ENCODE peak calls at places on chromosome 22, in four cellular contexts. One of them, this sample, is unnamed. For H3K4me1, the result is how much of the 10 kb centered on the place peaks cover.

GRCh38 chr22:22752556-22753477 is 108.4 kb downstream of the GGTLC2 start:
- DNase-seq in fibroblast of lung: peak
- DNase-seq in H9: no peak
- DNase-seq in tibial artery: peak
- DNase-seq in this sample: no peak

GRCh38 chr22:41782316-41782715 is 18.2 kb upstream of the CCDC134 start:
- DNase-seq in fibroblast of lung: no peak
- DNase-seq in tibial artery: no peak
- DNase-seq in H9: no peak
- DNase-seq in this sample: no peak

GRCh38 chr22:30026751-30027150 is 53.5 kb upstream of the HORMAD2 start:
- DNase-seq in fibroblast of lung: no peak
- DNase-seq in H9: no peak
- DNase-seq in tibial artery: no peak
- DNase-seq in this sample: no peak

GRCh38 chr22:29988719-29989118 is 91.5 kb upstream of the HORMAD2 start:
- DNase-seq in H9: no peak
- DNase-seq in tibial artery: no peak
- DNase-seq in fibroblast of lung: peak
- DNase-seq in this sample: no peak

GRCh38 chr22:45090364-45090960 is 73.3 kb upstream of the NUP50 start:
- DNase-seq in H9: peak
- DNase-seq in tibial artery: no peak
- DNase-seq in fibroblast of lung: peak
- DNase-seq in this sample: no peak

GRCh38 chr22:19868773-19869471 is 14.2 kb upstream of the GNB1L start:
- DNase-seq in fibroblast of lung: no peak
- DNase-seq in tibial artery: peak
- DNase-seq in H9: peak
- DNase-seq in this sample: no peak

GRCh38 chr22:36409911-36410756 is 22.4 kb upstream of the MYH9 start:
- DNase-seq in H9: peak
- DNase-seq in fibroblast of lung: peak
- DNase-seq in tibial artery: peak
- DNase-seq in this sample: peak

GRCh38 chr22:43883719-43884415 is 7.9 kb downstream of the PNPLA5 start:
- DNase-seq in fibroblast of lung: no peak
- DNase-seq in H9: peak
- DNase-seq in tibial artery: no peak
- DNase-seq in this sample: no peak

GRCh38 chr22:32487021-32487420 is 12.4 kb downstream of the FBXO7 start:
- DNase-seq in fibroblast of lung: peak
- DNase-seq in tibial artery: no peak
- DNase-seq in H9: no peak
- DNase-seq in this sample: no peak

GRCh38 chr22:37284807-37285355 is 2.6 kb downstream of the CYTH4 start:
- DNase-seq in tibial artery: peak
- DNase-seq in H9: no peak
- DNase-seq in fibroblast of lung: no peak
- DNase-seq in this sample: no peak

DNA sequence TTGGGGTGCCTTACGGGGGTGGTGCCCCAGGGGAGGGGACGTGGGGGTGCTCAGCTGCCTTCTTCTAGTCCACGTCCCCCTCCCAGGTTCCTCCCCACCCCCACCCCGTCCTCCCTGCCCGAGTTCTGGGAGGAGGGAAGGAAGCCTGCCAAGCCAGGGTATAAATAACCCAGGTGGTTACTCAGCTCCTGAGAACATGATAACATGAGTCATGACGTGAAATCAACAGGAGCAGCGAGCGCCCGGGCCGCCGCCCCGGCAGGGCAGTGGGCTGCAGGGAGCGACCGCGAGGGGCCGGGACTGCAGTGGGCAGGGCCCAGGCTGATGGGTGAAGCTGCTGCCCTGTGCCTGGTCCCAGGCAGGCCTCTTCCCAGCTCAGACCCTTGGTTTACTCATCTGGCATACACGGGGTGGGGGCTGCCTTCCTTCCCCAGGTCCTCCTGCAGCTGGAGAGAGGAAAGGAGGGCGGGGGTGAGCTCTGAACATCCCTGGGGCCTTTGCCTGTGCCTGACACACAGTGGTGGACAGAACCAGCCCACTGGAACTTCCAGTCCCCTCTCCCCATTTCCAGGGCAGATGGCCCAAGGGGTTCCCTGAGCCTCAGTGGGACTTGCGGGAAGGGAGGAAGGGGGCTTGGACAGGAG is 8.8 kb upstream of the PDGFB start:
- DNase-seq in fibroblast of lung: peak
- DNase-seq in tibial artery: peak
- DNase-seq in H9: no peak
- DNase-seq in this sample: peak
- H3K4me1 ChIP-seq in fibroblast of lung: under half
- H3K4me1 ChIP-seq in tibial artery: under half
- H3K4me1 ChIP-seq in H9: under half
- H3K4me1 ChIP-seq in this sample: under half

GRCh38 chr22:46092646-46093410 is 57.5 kb upstream of the PPARA start:
- DNase-seq in H9: no peak
- DNase-seq in tibial artery: no peak
- DNase-seq in fibroblast of lung: no peak
- DNase-seq in this sample: no peak

GRCh38 chr22:46096051-46096450 is 54.3 kb upstream of the PPARA start:
- DNase-seq in fibroblast of lung: no peak
- DNase-seq in tibial artery: no peak
- DNase-seq in H9: no peak
- DNase-seq in this sample: no peak

GRCh38 chr22:46094676-46095075 is 55.6 kb upstream of the PPARA start:
- DNase-seq in tibial artery: no peak
- DNase-seq in fibroblast of lung: no peak
- DNase-seq in H9: no peak
- DNase-seq in this sample: no peak

GRCh38 chr22:46092011-46092410 is 58.3 kb upstream of the PPARA start:
- DNase-seq in tibial artery: no peak
- DNase-seq in fibroblast of lung: no peak
- DNase-seq in H9: no peak
- DNase-seq in this sample: no peak

GRCh38 chr22:46093796-46094195 is 56.5 kb upstream of the PPARA start:
- DNase-seq in tibial artery: no peak
- DNase-seq in H9: no peak
- DNase-seq in fibroblast of lung: no peak
- DNase-seq in this sample: no peak
- H3K4me1 ChIP-seq in tibial artery: under half
- H3K4me1 ChIP-seq in H9: under half
- H3K4me1 ChIP-seq in fibroblast of lung: half or more
- H3K4me1 ChIP-seq in this sample: half or more

GRCh38 chr22:24423519-24424000 is 3.8 kb upstream of the ADORA2A start:
- DNase-seq in fibroblast of lung: no peak
- DNase-seq in H9: peak
- DNase-seq in tibial artery: no peak
- DNase-seq in this sample: no peak
- H3K4me1 ChIP-seq in fibroblast of lung: under half
- H3K4me1 ChIP-seq in H9: under half
- H3K4me1 ChIP-seq in tibial artery: under half
- H3K4me1 ChIP-seq in this sample: under half

DNA sequence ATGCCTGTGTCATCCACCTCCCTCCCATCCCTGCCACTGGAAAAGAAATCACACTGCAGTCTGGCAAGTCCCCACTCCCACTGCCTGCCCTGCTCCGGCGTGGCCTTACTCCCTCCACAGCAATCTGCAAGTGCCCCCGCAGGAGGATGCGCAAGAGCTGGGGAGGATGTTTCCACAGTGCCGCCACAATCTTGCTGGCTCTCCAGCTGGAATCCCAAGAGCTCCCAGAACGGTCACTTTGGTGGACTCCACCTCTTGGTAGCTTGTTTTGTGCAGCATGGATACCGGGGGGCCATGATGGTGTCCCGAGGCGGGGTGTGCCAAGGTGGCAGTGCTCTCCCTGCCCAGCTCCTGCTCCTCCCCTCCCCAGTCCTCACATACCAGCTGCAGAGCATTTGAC is 76.3 kb downstream of the MICAL3 start:
- DNase-seq in H9: no peak
- DNase-seq in fibroblast of lung: no peak
- DNase-seq in tibial artery: no peak
- DNase-seq in this sample: no peak
- H3K4me1 ChIP-seq in H9: under half
- H3K4me1 ChIP-seq in fibroblast of lung: under half
- H3K4me1 ChIP-seq in tibial artery: under half
- H3K4me1 ChIP-seq in this sample: under half

DNA sequence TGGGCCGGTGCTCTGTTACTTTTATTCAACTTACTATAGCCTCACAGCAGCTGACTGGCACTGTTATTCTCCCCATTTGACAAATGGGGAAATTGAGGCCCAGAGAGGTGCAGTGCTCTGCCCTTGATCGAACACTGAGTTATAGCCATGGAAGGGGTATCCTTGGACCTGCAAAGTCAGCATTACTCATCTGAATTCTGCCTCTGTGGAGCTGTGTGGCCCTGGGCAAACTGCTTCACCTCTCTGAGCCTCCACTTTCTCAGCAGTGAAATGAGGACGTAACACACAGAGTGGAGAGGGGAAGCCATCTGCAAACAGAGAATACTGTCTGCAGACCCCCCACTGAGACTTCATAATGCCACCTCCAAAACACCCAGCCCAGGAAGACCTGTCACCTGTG is 25.3 kb downstream of the TPST2 start:
- DNase-seq in H9: no peak
- DNase-seq in tibial artery: no peak
- DNase-seq in fibroblast of lung: no peak
- DNase-seq in this sample: no peak
- H3K4me1 ChIP-seq in H9: under half
- H3K4me1 ChIP-seq in tibial artery: under half
- H3K4me1 ChIP-seq in fibroblast of lung: under half
- H3K4me1 ChIP-seq in this sample: under half

GRCh38 chr22:26535499-26535898 is 23.2 kb upstream of the TFIP11 start:
- DNase-seq in H9: no peak
- DNase-seq in fibroblast of lung: no peak
- DNase-seq in tibial artery: no peak
- DNase-seq in this sample: no peak
- H3K4me1 ChIP-seq in H9: under half
- H3K4me1 ChIP-seq in fibroblast of lung: under half
- H3K4me1 ChIP-seq in tibial artery: under half
- H3K4me1 ChIP-seq in this sample: under half

GRCh38 chr22:50528682-50529415 is 963 bp downstream of the TYMP start:
- DNase-seq in fibroblast of lung: no peak
- DNase-seq in H9: no peak
- DNase-seq in tibial artery: no peak
- DNase-seq in this sample: no peak
- H3K4me1 ChIP-seq in fibroblast of lung: under half
- H3K4me1 ChIP-seq in H9: under half
- H3K4me1 ChIP-seq in tibial artery: under half
- H3K4me1 ChIP-seq in this sample: under half

GRCh38 chr22:50305393-50305657 is 2.1 kb downstream of the PLXNB2 start:
- DNase-seq in tibial artery: no peak
- DNase-seq in H9: no peak
- DNase-seq in fibroblast of lung: no peak
- DNase-seq in this sample: no peak
- H3K4me1 ChIP-seq in tibial artery: under half
- H3K4me1 ChIP-seq in H9: under half
- H3K4me1 ChIP-seq in fibroblast of lung: half or more
- H3K4me1 ChIP-seq in this sample: half or more

This sample was measured in thoracic aorta.